ENCODE peak calls at places on chromosome 10, in nine cellular contexts. G is OCI-LY7, N is GM23248, B is GM23338, K is SK-N-SH, F is neural progenitor cell, L is hepatocyte, P is PC-3, D is HCT116. Q is an unnamed sample.

GRCh38 chr10:26474062-26474461 is 35.9 kb downstream of the APBB1IP start:
- DNase-seq in K (no peak), F (no peak), D (no peak), G (no peak), B (no peak), L (no peak), P (no peak), N (peak; percentile 89), Q (no peak)

GRCh38 chr10:21292763-21293517 is 232.5 kb downstream of the SKIDA1 start:
- DNase-seq in L (peak; percentile 68), N (peak; percentile 97), F (peak; percentile 81), B (peak; percentile 91), P (peak; percentile 92), K (no peak), G (no peak), D (peak; percentile 95), Q (no peak)

GRCh38 chr10:77899080-77899477 is 27.5 kb downstream of the DLG5 start:
- DNase-seq in B (no peak), G (no peak), N (peak; percentile 88), F (no peak), P (peak; percentile 99), D (peak; percentile 36), K (no peak), L (no peak), Q (no peak)

GRCh38 chr10:50421026-50421719 is 169.9 kb upstream of the ASAH2 start:
- DNase-seq in L (peak; percentile 50), B (peak; percentile 83), N (peak; percentile 55), K (peak; percentile 44), P (peak; percentile 91), D (no peak), G (peak; percentile 64), F (peak; percentile 56), Q (peak; percentile 48)

GRCh38 chr10:69716711-69717560 is 84.8 kb upstream of the COL13A1 start:
- DNase-seq in G (peak; percentile 59), L (peak; percentile 79), K (peak; percentile 84), B (peak; percentile 91), N (peak; percentile 67), D (peak; percentile 51), F (peak; percentile 86), P (peak; percentile 95), Q (peak; percentile 45)

GRCh38 chr10:12819071-12819470 is 182.4 kb downstream of the CCDC3 start:
- DNase-seq in B (no peak), L (no peak), D (no peak), P (no peak), F (peak; percentile 37), N (no peak), G (no peak), K (peak; percentile 49), Q (no peak)

GRCh38 chr10:34584164-34584563 is 230.9 kb downstream of the PARD3 start:
- DNase-seq in D (no peak), N (peak; percentile 89), L (peak; percentile 5), G (no peak), B (no peak), K (no peak), P (peak; percentile 72), F (no peak), Q (no peak)

GRCh38 chr10:44300666-44301649 is 83.9 kb downstream of the CXCL12 start:
- DNase-seq in B (no peak), K (peak; percentile 55), D (peak; percentile 47), P (peak; percentile 98), G (no peak), N (peak; percentile 98), L (no peak), F (no peak), Q (no peak)

GRCh38 chr10:75294031-75294437 is 58.3 kb upstream of the COMTD1 start:
- DNase-seq in N (peak; percentile 26), P (peak; percentile 57), L (no peak), G (no peak), F (no peak), D (no peak), K (peak; percentile 55), B (no peak), Q (no peak)

GRCh38 chr10:127186846-127187245 is 9.5 kb downstream of the INSYN2A start:
- DNase-seq in G (no peak), D (no peak), K (peak; percentile 28), P (no peak), B (no peak), F (no peak), L (no peak), N (no peak), Q (no peak)

GRCh38 chr10:18100664-18101063 is 39.6 kb upstream of the CACNB2 start:
- DNase-seq in G (no peak), N (peak; percentile 40), P (no peak), D (no peak), F (no peak), B (no peak), K (no peak), L (no peak), Q (no peak)

GRCh38 chr10:43681226-43681625 is 32.5 kb upstream of the ZNF32 start:
- DNase-seq in G (no peak), N (no peak), K (no peak), F (no peak), P (no peak), D (no peak), B (no peak), L (no peak), Q (no peak)

GRCh38 chr10:35643151-35643975 is 1.3 kb upstream of the FZD8 start:
- DNase-seq in B (peak; percentile 76), D (no peak), P (peak; percentile 90), N (peak; percentile 86), G (no peak), L (peak; percentile 77), F (peak; percentile 81), K (peak; percentile 58), Q (peak; percentile 54)

GRCh38 chr10:102802920-102803534 is 34.2 kb downstream of the CYP17A1 start:
- DNase-seq in B (peak; percentile 73), D (no peak), K (no peak), L (peak; percentile 38), N (peak; percentile 94), F (no peak), G (no peak), P (peak; percentile 7), Q (no peak)

GRCh38 chr10:18219096-18219495 is 78.9 kb downstream of the CACNB2 start:
- DNase-seq in D (no peak), F (no peak), L (no peak), N (no peak), B (no peak), P (no peak), K (no peak), G (no peak), Q (no peak)

GRCh38 chr10:119671381-119671780 is 20.2 kb downstream of the BAG3 start:
- DNase-seq in P (no peak), G (no peak), N (no peak), L (no peak), K (no peak), B (no peak), D (no peak), F (no peak), Q (no peak)
- H3K36me3 ChIP-seq in P (peaks cover 48% of the 10 kb centered on the region), G (no peaks in the 10 kb centered on the region), N (peaks cover 21% of the 10 kb centered on the region), L (peaks cover 6% of the 10 kb centered on the region), K (peaks cover 26% of the 10 kb centered on the region), B (peaks cover 10% of the 10 kb centered on the region), D (peaks cover 56% of the 10 kb centered on the region), F (no peaks in the 10 kb centered on the region), Q (no peaks in the 10 kb centered on the region)

GRCh38 chr10:112332022-112332421 is 41.9 kb upstream of the ACSL5 start:
- DNase-seq in B (no peak), K (no peak), P (no peak), D (peak; percentile 61), F (no peak), N (no peak), L (no peak), G (no peak), Q (no peak)

GRCh38 chr10:112330607-112331160 is 43.2 kb upstream of the ACSL5 start:
- DNase-seq in F (no peak), D (no peak), G (no peak), L (no peak), B (no peak), N (no peak), K (no peak), P (no peak), Q (no peak)

GRCh38 chr10:112330154-112330553 is 43.8 kb upstream of the ACSL5 start:
- DNase-seq in N (no peak), D (no peak), B (no peak), L (peak; percentile 53), G (no peak), K (no peak), P (no peak), F (no peak), Q (no peak)

GRCh38 chr10:112332509-112333228 is 41.2 kb upstream of the ACSL5 start:
- DNase-seq in D (peak; percentile 94), N (peak; percentile 34), L (no peak), K (no peak), B (no peak), P (no peak), G (no peak), F (no peak), Q (no peak)

GRCh38 chr10:112327678-112328077 is 44.5 kb downstream of the TECTB start:
- DNase-seq in N (no peak), G (no peak), F (no peak), K (no peak), B (no peak), D (no peak), P (no peak), L (no peak), Q (no peak)
- TF ChIP-seq EZH2phosphoT487 in N (no peak), G (no peak), F (no peak), K (no peak), B (no peak), D (no peak), P (no peak), L (no peak), Q (no peak)

DNA sequence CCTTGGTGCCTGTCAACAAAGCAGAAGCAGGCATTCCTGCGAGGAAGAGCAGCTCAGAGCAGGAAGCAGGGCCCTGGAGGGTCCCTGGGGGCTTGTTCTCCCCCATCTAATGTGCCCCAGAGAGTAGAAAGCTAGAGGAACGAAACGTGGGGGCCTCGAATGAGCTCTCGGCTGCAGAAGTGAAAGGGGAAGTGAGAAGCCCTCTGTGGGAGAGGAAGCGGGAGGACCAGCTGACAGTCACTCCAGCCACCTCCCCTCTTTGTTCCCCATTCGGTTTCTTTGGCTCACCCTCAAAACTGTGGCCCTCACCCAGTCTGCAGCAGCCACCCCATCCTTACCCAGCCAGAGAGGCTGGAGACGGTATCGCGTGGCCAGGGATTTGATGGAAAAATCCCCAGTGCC is 25.0 kb downstream of the C10orf105 start:
- DNase-seq in F (no peak), G (peak; percentile 95), L (no peak), N (no peak), K (no peak), P (no peak), B (no peak), D (no peak), Q (peak; percentile 59)
- H3K36me3 ChIP-seq in F (no peaks in the 10 kb centered on the region), G (no peaks in the 10 kb centered on the region), L (no peaks in the 10 kb centered on the region), N (no peaks in the 10 kb centered on the region), K (no peaks in the 10 kb centered on the region), P (no peaks in the 10 kb centered on the region), B (no peaks in the 10 kb centered on the region), D (no peaks in the 10 kb centered on the region), Q (no peaks in the 10 kb centered on the region)

DNA sequence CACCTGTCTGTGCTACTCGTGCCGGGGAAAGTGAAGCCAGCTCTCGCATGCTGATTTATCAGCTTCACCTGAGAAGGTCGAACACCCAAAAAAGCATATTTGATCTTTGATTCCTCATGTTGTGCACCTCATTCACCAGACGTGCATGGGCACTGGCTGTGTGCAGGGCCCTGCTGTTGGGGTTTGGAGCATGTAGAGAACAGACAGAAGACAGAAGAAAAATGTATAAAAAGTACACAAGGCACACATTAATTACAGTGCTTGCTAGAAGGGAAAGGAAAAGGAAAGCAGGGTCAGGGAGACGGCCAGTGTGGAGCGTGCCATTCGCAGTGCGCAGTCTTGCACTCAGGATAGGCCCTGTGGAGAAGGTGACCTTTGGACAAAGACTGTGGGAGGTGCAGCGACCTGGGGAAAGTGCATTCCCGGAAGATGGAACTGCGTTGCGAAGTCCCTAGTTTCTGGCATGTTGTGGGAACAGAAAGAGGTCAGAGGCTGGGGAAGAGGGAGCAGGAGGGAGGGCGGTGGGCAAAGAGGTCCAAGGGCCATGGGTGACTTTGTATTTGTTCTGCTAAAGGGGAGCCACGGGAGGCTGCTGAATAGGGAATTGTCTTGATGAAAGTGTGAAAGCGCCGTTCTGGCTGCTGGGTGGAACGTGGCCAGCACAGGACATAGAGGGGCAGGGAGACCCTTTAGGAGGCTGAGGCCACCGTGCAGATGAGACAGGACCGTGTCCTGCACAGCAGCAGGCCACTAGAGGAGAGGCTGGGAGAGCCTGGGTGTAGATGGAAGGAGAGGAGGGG is 232.8 kb downstream of the GLRX3 start:
- DNase-seq in K (no peak), L (peak; percentile 28), D (no peak), B (no peak), F (no peak), N (no peak), G (no peak), P (no peak), Q (no peak)
- TF ChIP-seq EZH2phosphoT487 in K (no peak), L (no peak), D (no peak), B (no peak), F (no peak), N (no peak), G (no peak), P (no peak), Q (no peak)

Q was measured in MM.1S.